ENCODE peak calls at places on chromosomes 13 and 19, in four cellular contexts. U is cardiac muscle cell; N is stimulated activated CD4-positive, alpha-beta T cell treated with anti-CD3 and anti-CD28 coated beads, Interleukin-2, amount 100 ng/mL, for 24 hours; B is sciatic nerve. M is an unnamed sample.

GRCh38 chr19:15595069-15595468 is 19.9 kb upstream of the CYP4F8 start:
- DNase-seq in U (no peak), B (no peak), N (no peak), M (no peak)

GRCh38 chr13:25827986-25828385 is 223.8 kb downstream of the SHISA2 start:
- DNase-seq in N (no peak), U (no peak), B (no peak), M (no peak)

GRCh38 chr13:34941436-34941834 is 635 bp upstream of the NBEA start:
- DNase-seq in B (no peak), N (no peak), U (peak; percentile 24), M (peak; percentile 14)

GRCh38 chr19:13212759-13213330 is 62.6 kb downstream of the IER2 start:
- DNase-seq in N (peak; percentile 83), U (peak; percentile 50), B (peak; percentile 76), M (peak; percentile 52)

GRCh38 chr19:49635530-49636229 is 4.3 kb downstream of the RRAS start:
- DNase-seq in U (no peak), B (no peak), N (no peak), M (no peak)

GRCh38 chr19:12838893-12839656 is 760 bp downstream of the MAST1 start:
- DNase-seq in U (no peak), B (no peak), N (peak; percentile 22), M (no peak)

GRCh38 chr13:104773775-104774174 is 1707.6 kb upstream of the SLC10A2 start:
- DNase-seq in U (peak; percentile 68), N (no peak), B (no peak), M (no peak)

GRCh38 chr13:101751488-101751887 is 299.0 kb downstream of the ITGBL1 start:
- DNase-seq in B (no peak), N (no peak), U (peak; percentile 57), M (no peak)

GRCh38 chr13:43300817-43301216 is 277.4 kb downstream of the DNAJC15 start:
- DNase-seq in B (no peak), U (no peak), N (no peak), M (no peak)

GRCh38 chr13:103066079-103066880 is at the start of gene SLC10A2:
- DNase-seq in N (no peak), B (no peak), U (no peak), M (no peak)

GRCh38 chr13:45880242-45880641 is 28.7 kb upstream of the SIAH3 start:
- DNase-seq in B (no peak), U (no peak), N (no peak), M (no peak)

GRCh38 chr19:3780786-3781304 is 5.3 kb downstream of the MATK start:
- DNase-seq in U (no peak), N (no peak), B (no peak), M (no peak)

GRCh38 chr13:110338441-110339101 is 31.5 kb downstream of the COL4A2 start:
- DNase-seq in U (peak; percentile 15), B (peak; percentile 74), N (no peak), M (peak; percentile 79)

GRCh38 chr13:30851697-30852096 is 54.4 kb upstream of the MEDAG start:
- DNase-seq in N (no peak), U (no peak), B (no peak), M (no peak)

GRCh38 chr19:29530549-29531457 is 5.0 kb downstream of the VSTM2B start:
- DNase-seq in U (no peak), B (peak; percentile 33), N (no peak), M (no peak)

GRCh38 chr19:30060872-30061556 is 119.0 kb downstream of the URI1 start:
- DNase-seq in N (no peak), B (peak; percentile 53), U (no peak), M (no peak)

GRCh38 chr13:25587581-25587980 is 215.8 kb downstream of the ATP8A2 start:
- DNase-seq in N (no peak), U (no peak), B (no peak), M (no peak)

GRCh38 chr13:33249066-33249465 is 36.5 kb downstream of the STARD13 start:
- DNase-seq in B (no peak), N (no peak), U (no peak), M (no peak)

GRCh38 chr19:7194566-7194965 is 99.6 kb downstream of the INSR start:
- DNase-seq in U (no peak), N (no peak), B (no peak), M (no peak)

GRCh38 chr19:10724573-10725071 is 6.7 kb downstream of the DNM2 start:
- DNase-seq in U (no peak), N (no peak), B (no peak), M (peak; percentile 40)

GRCh38 chr19:48393196-48393558 is 291 bp upstream of the GRIN2D start:
- DNase-seq in U (no peak), N (no peak), B (no peak), M (no peak)

GRCh38 chr13:23608704-23609413 is 38.6 kb downstream of the TNFRSF19 start:
- DNase-seq in B (peak; percentile 73), N (no peak), U (no peak), M (no peak)

GRCh38 chr13:110304256-110304655 is 2.7 kb downstream of the COL4A1 start:
- DNase-seq in B (no peak), N (no peak), U (no peak), M (no peak)

GRCh38 chr19:46296722-46297431 is at the start of gene HIF3A:
- DNase-seq in U (peak; percentile 97), B (peak; percentile 73), N (peak; percentile 11), M (peak; percentile 84)

GRCh38 chr13:24671367-24672117 is 8.7 kb upstream of the ATP12A start:
- DNase-seq in B (no peak), U (peak; percentile 70), N (no peak), M (peak; percentile 33)

GRCh38 chr13:108297114-108297513 is 27.6 kb downstream of the TNFSF13B start:
- DNase-seq in U (no peak), B (no peak), N (no peak), M (no peak)

GRCh38 chr19:13974073-13974472 is 21.8 kb downstream of the DCAF15 start:
- DNase-seq in B (no peak), N (peak; percentile 37), U (peak; percentile 78), M (peak; percentile 31)

GRCh38 chr19:45568732-45569131 is 15.9 kb downstream of the OPA3 start:
- DNase-seq in N (no peak), U (no peak), B (no peak), M (no peak)